ENCODE peak calls at places on chromosomes 11 and 22, in four cellular contexts. Q, G, J and R are unnamed samples.

GRCh38 chr22:35044607-35045390 is 21.2 kb upstream of the ISX start:
- DNase-seq in Q (no peak), G (peak), J (peak), R (no peak)

GRCh38 chr22:29217827-29218757 is 12.4 kb downstream of the EMID1 start:
- DNase-seq in Q (no peak), G (no peak), J (no peak), R (no peak)

GRCh38 chr22:45891471-45891995 is 85.4 kb downstream of the WNT7B start:
- DNase-seq in Q (no peak), G (no peak), J (no peak), R (no peak)

GRCh38 chr11:120121914-120122473 is 15.9 kb downstream of the TRIM29 start:
- DNase-seq in Q (no peak), G (no peak), J (no peak), R (no peak)

GRCh38 chr11:17406082-17406817 is 17.8 kb upstream of the KCNJ11 start:
- DNase-seq in Q (no peak), G (no peak), J (no peak), R (no peak)

GRCh38 chr11:1230456-1231395 is 7.9 kb downstream of the MUC5B start:
- DNase-seq in Q (no peak), G (no peak), J (no peak), R (no peak)

GRCh38 chr11:69217276-69218105 is 61.8 kb downstream of the SMIM38 start:
- DNase-seq in Q (no peak), G (no peak), J (no peak), R (no peak)

GRCh38 chr11:8323161-8323935 is 59.7 kb upstream of the LMO1 start:
- DNase-seq in Q (no peak), G (no peak), J (no peak), R (no peak)

GRCh38 chr22:24189249-24190158 is 8.2 kb downstream of the SUSD2 start:
- DNase-seq in Q (peak), G (peak), J (peak), R (peak)

GRCh38 chr11:97224396-97224795 is 834.6 kb downstream of the JRKL start:
- DNase-seq in Q (no peak), G (no peak), J (no peak), R (no peak)